ENCODE peak calls at places on chromosomes 4 and X, in six cellular contexts. I is GM12891, R is body of pancreas, X is heart left ventricle, S is tibial nerve, K is H54. M is an unnamed sample.

GRCh38 chr4:20251796-20252655 is at the start of gene SLIT2:
- DNase-seq in K (peak), X (peak), I (peak), R (peak), S (peak), M (peak)

GRCh38 chrX:24301060-24301459 is 12.8 kb downstream of the SUPT20HL2 start:
- DNase-seq in X (no peak), S (no peak), K (no peak), R (no peak), I (no peak), M (no peak)

GRCh38 chr4:81470456-81471327 is 1.0 kb downstream of the RASGEF1B start:
- DNase-seq in X (peak), K (no peak), R (peak), I (no peak), S (peak), M (peak)

GRCh38 chr4:55947912-55948725 is 626 bp upstream of the CEP135 start:
- DNase-seq in R (no peak), I (no peak), S (peak), K (peak), X (no peak), M (peak)

GRCh38 chr4:99447079-99447478 is 11.9 kb upstream of the ADH7 start:
- DNase-seq in I (no peak), X (no peak), S (no peak), R (peak), K (no peak), M (no peak)

GRCh38 chr4:4609622-4610334 is 67.9 kb upstream of the STX18 start:
- DNase-seq in R (no peak), X (no peak), I (no peak), S (no peak), K (no peak), M (no peak)

GRCh38 chr4:92060333-92060732 is 243.4 kb upstream of the GRID2 start:
- DNase-seq in K (no peak), R (no peak), S (no peak), I (no peak), X (no peak), M (no peak)

GRCh38 chrX:23048806-23049573 is 49.2 kb downstream of the DDX53 start:
- DNase-seq in K (no peak), X (no peak), S (no peak), R (no peak), I (no peak), M (no peak)

GRCh38 chrX:50747471-50747900 is 66.5 kb downstream of the SHROOM4 start:
- DNase-seq in S (no peak), K (no peak), X (peak), R (no peak), I (no peak), M (peak)

GRCh38 chrX:11336201-11336600 is 43.0 kb downstream of the AMELX start:
- DNase-seq in K (no peak), S (no peak), R (no peak), X (no peak), I (no peak), M (no peak)

GRCh38 chrX:24054182-24055042 is at the start of gene EIF2S3:
- DNase-seq in I (peak), R (peak), S (peak), X (peak), K (peak), M (peak)

GRCh38 chrX:105610401-105610800 is 211.9 kb upstream of the NRK start:
- DNase-seq in K (no peak), R (no peak), X (no peak), S (no peak), I (no peak), M (no peak)

GRCh38 chr4:76272091-76272490 is 20.6 kb downstream of the FAM47E start:
- DNase-seq in R (no peak), S (no peak), K (no peak), I (no peak), X (no peak), M (no peak)

GRCh38 chr4:26860922-26861433 is 337 bp downstream of the STIM2 start:
- DNase-seq in R (peak), I (peak), S (no peak), X (peak), K (peak), M (peak)

GRCh38 chrX:42442745-42443144 is 335.2 kb downstream of the PPP1R2C start:
- DNase-seq in K (no peak), X (no peak), I (no peak), R (no peak), S (no peak), M (no peak)

GRCh38 chrX:45164021-45164621 is 36.6 kb downstream of the DIPK2B start:
- DNase-seq in R (peak), S (no peak), K (no peak), I (no peak), X (peak), M (peak)

GRCh38 chr4:4504783-4505182 is 37.1 kb downstream of the STX18 start:
- DNase-seq in S (no peak), I (no peak), K (no peak), R (no peak), X (no peak), M (no peak)

GRCh38 chrX:71195959-71196727 is 26.9 kb upstream of the GJB1 start:
- DNase-seq in R (no peak), X (no peak), I (no peak), S (no peak), K (no peak), M (no peak)

GRCh38 chr4:128853741-128854140 is 44.2 kb downstream of the JADE1 start:
- DNase-seq in I (no peak), X (no peak), R (no peak), S (no peak), K (no peak), M (no peak)

GRCh38 chr4:108393870-108394269 is 225.1 kb upstream of the LEF1 start:
- DNase-seq in R (no peak), X (no peak), K (no peak), I (no peak), S (no peak), M (no peak)

GRCh38 chrX:120419465-120419864 is 49.6 kb downstream of the LAMP2 start:
- DNase-seq in R (no peak), I (no peak), X (no peak), S (no peak), K (no peak), M (no peak)

GRCh38 chr4:112766422-112766821 is 129.5 kb downstream of the LARP7 start:
- DNase-seq in S (peak), X (no peak), K (no peak), R (no peak), I (no peak), M (peak)

GRCh38 chr4:141127884-141128283 is 5.4 kb downstream of the RNF150 start:
- DNase-seq in S (no peak), X (no peak), K (no peak), R (no peak), I (no peak), M (no peak)

GRCh38 chr4:113437124-113437523 is 324.4 kb downstream of the CAMK2D start:
- DNase-seq in S (no peak), X (no peak), K (no peak), I (no peak), R (no peak), M (no peak)

GRCh38 chr4:120963449-120963848 is 40.9 kb upstream of the PRDM5 start:
- DNase-seq in I (no peak), S (no peak), R (no peak), X (no peak), K (no peak), M (no peak)

GRCh38 chr4:48445704-48446103 is 37.4 kb upstream of the SLC10A4 start:
- DNase-seq in K (no peak), I (no peak), S (no peak), X (no peak), R (no peak), M (peak)

GRCh38 chr4:153465583-153465921 is 608 bp upstream of the TMEM131L start:
- DNase-seq in R (peak), K (peak), X (peak), S (peak), I (peak), M (no peak)
- TF ChIP-seq POLR2A in R (no peak), K (no peak), X (no peak), S (no peak), I (no peak), M (no peak)

GRCh38 chr4:6926681-6927478 is 17.3 kb downstream of the TBC1D14 start:
- DNase-seq in I (no peak), X (no peak), S (no peak), K (no peak), R (no peak), M (peak)

GRCh38 chr4:6928067-6928466 is 18.4 kb downstream of the TBC1D14 start:
- DNase-seq in K (no peak), I (no peak), R (no peak), X (no peak), S (no peak), M (no peak)

GRCh38 chr4:6925357-6925836 is 15.8 kb downstream of the TBC1D14 start:
- DNase-seq in X (no peak), I (no peak), S (no peak), R (no peak), K (no peak), M (peak)

GRCh38 chr4:6924361-6924779 is 14.7 kb downstream of the TBC1D14 start:
- DNase-seq in S (no peak), R (no peak), K (no peak), X (no peak), I (no peak), M (no peak)

GRCh38 chr4:6926081-6926480 is 16.5 kb downstream of the TBC1D14 start:
- DNase-seq in X (no peak), R (no peak), I (no peak), S (no peak), K (no peak), M (no peak)
- TF ChIP-seq POLR2A in X (no peak), R (no peak), I (no peak), S (no peak), K (no peak), M (no peak)

DNA sequence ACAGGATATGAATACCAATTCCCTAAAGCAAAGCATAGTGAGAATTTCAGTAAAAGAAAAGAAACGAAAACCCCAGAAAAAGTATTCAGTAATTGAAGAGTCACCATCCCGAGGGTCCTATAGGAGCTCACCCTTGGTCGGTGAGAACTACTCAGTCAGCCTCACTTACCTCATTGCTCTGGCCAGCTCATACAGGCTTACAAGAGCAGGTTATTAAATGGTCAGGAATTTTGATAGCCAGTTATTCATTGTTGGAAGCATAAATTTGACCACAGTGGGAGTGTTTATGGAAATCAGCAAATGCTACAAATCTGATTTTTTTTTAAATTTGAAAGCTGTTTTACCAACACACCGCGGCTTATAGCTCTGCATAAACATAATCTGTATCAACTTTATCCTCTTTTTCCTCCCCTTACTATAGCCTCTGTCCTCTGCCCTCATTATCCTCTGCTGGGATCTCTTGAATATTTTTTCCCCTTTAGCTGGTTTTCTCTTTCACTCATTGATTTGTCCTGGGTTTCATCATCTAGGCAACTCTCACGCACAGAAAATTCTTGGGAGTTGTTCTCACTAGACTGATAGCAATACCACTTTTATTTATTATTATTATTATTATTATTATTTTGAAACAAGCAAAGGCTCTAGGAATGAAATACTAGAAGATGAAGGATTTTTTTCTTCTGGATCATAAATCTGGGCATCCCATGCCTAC is 11.1 kb upstream of the CXCL2 start:
- DNase-seq in I (no peak), X (no peak), K (no peak), R (peak), S (no peak), M (no peak)
- TF ChIP-seq POLR2A in I (no peak), X (no peak), K (no peak), R (no peak), S (no peak), M (no peak)

GRCh38 chrX:49192722-49193328 is 6.7 kb upstream of the PRICKLE3 start:
- DNase-seq in K (no peak), S (no peak), I (no peak), X (no peak), R (peak), M (peak)

GRCh38 chrX:49193542-49193964 is 6.4 kb downstream of the SYP start:
- DNase-seq in I (no peak), X (no peak), K (no peak), R (no peak), S (no peak), M (no peak)

GRCh38 chrX:49190783-49191032 is 4.5 kb upstream of the PRICKLE3 start:
- DNase-seq in K (no peak), I (no peak), R (no peak), S (no peak), X (no peak), M (no peak)

GRCh38 chrX:49188468-49189076 is 2.4 kb upstream of the PRICKLE3 start:
- DNase-seq in S (no peak), X (no peak), I (no peak), R (no peak), K (no peak), M (no peak)

GRCh38 chrX:49191033-49191871 is 5.1 kb upstream of the PRICKLE3 start:
- DNase-seq in R (peak), S (peak), X (peak), K (peak), I (peak), M (peak)
- TF ChIP-seq POLR2A in R (peak), S (peak), X (peak), K (peak), I (peak), M (peak)

GRCh38 chrX:53071064-53071463 is 11.1 kb upstream of the TSPYL2 start:
- DNase-seq in K (no peak), I (no peak), R (no peak), S (no peak), X (no peak), M (no peak)

GRCh38 chrX:53073115-53073581 is 9.0 kb upstream of the TSPYL2 start:
- DNase-seq in X (no peak), S (no peak), K (no peak), R (no peak), I (no peak), M (no peak)

GRCh38 chrX:53072418-53073114 is 9.6 kb upstream of the TSPYL2 start:
- DNase-seq in X (no peak), I (no peak), K (no peak), S (no peak), R (no peak), M (no peak)

GRCh38 chrX:53074987-53075386 is 7.2 kb upstream of the TSPYL2 start:
- DNase-seq in S (no peak), R (no peak), X (no peak), K (no peak), I (no peak), M (peak)

GRCh38 chrX:53071604-53072417 is 10.4 kb upstream of the TSPYL2 start:
- DNase-seq in K (no peak), X (peak), R (peak), S (peak), I (peak), M (peak)
- TF ChIP-seq POLR2A in K (no peak), X (no peak), R (no peak), S (no peak), I (no peak), M (no peak)

GRCh38 chr4:1578968-1579833 is 104.9 kb downstream of the FAM53A start:
- DNase-seq in S (peak), X (peak), I (peak), K (peak), R (peak), M (peak)
- TF ChIP-seq POLR2A in S (no peak), X (peak), I (no peak), K (peak), R (no peak), M (peak)

GRCh38 chr4:183493246-183493645 is 11.6 kb upstream of the ING2 start:
- DNase-seq in S (no peak), R (no peak), K (no peak), X (no peak), I (no peak), M (no peak)
- TF ChIP-seq POLR2A in S (no peak), R (no peak), K (no peak), X (no peak), I (no peak), M (no peak)

DNA sequence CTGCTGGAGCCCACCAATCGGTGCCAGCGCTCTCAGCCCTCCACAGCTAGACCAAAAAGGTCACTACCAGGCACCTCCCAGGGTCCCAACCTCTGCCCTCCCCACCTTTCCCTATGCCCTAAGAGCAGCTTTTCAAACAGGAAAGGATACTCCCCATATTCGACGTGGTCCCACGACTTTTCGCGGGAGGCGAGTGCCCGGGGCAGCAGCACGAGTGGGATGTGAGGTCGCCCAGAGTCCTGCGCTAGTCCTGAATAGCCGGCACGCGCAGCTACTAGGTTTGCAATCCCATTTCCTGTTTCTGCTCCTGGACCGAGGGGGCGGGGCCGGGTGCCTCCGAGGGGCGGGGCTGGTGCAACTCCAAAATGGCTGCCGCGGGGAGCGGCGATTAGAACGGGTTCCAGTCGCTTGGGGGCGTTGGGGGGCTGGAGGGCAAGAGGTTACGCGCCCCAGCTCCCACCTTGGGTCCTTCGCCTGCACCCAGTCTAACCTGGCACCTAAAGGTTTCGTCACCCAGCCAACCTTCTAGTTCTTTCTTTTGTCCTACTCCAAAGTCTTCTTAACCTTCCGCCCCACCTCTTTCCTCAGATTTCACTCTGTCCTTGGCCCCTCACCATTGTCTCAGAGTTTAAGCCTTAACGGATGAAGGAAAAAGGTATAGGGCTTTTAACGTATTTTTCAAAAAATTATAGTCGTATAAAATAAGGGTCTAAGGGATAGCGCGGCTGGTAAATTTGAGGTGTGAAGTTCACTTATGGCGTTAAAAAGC is 85.0 kb upstream of the TENT5D start:
- DNase-seq in I (no peak), X (peak), S (peak), K (no peak), R (peak), M (peak)
- TF ChIP-seq POLR2A in I (no peak), X (no peak), S (no peak), K (no peak), R (peak), M (peak)

GRCh38 chr4:1348746-1349145 is 1.7 kb downstream of the UVSSA start:
- DNase-seq in K (no peak), I (no peak), S (no peak), R (no peak), X (no peak), M (no peak)

GRCh38 chr4:1347410-1347864 is 429 bp downstream of the UVSSA start:
- DNase-seq in X (peak), K (peak), S (peak), R (peak), I (peak), M (peak)

GRCh38 chr4:1348014-1348513 is 1.1 kb downstream of the UVSSA start:
- DNase-seq in X (no peak), K (no peak), S (no peak), R (no peak), I (no peak), M (peak)

GRCh38 chr4:1345905-1346780 is 865 bp upstream of the UVSSA start:
- DNase-seq in K (peak), R (peak), X (peak), I (peak), S (peak), M (peak)

DNA sequence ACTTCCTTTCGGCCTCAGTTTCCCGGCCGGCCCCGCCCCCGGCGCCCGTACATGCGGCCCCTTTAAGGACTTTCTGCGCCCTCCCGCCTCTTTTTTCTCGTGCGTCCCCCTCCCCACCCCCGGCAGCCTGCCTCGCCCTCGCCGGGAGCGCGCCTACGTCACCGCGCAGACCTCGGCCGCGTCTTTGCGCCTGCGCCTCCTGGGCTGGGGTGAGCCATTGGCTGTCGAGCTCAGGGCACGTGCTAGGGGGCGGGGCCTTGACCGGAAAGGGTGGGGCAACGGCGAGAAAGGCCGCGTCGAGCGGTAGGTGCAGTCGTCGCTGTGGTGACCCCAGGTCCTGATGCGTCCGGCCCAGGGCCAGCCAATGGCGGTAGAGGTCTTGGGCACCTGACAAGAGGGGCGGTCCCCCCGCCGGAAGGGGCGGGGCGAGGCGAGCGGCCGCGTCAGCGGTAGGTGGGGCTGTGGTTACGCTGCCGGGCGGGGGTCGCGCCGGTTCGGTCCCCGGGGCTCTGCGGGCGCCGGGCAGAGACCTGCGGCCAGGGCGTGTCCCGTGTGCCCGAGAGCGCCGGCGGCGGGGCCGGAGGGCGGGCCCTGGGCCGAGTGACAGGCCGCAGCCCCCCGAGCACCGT is at the start of gene UVSSA:
- DNase-seq in I (peak), K (peak), S (peak), X (peak), R (peak), M (peak)
- TF ChIP-seq POLR2A in I (no peak), K (peak), S (peak), X (peak), R (peak), M (peak)

GRCh38 chr4:74444891-74445642 is at the start of gene AREG:
- DNase-seq in I (peak), S (peak), X (peak), K (no peak), R (peak), M (peak)
- TF ChIP-seq POLR2A in I (no peak), S (no peak), X (peak), K (no peak), R (peak), M (peak)

M was measured in erythroblast.